ENCODE peak calls at places on chromosome 21, in eight cellular contexts. One of them, this sample, is unnamed.

GRCh38 chr21:34962586-34963222 is 86.4 kb downstream of the RUNX1 start:
- DNase-seq in endothelial cell: no peak
- DNase-seq in D721Med: no peak
- DNase-seq in IMR-90: no peak
- DNase-seq in GM10248: no peak
- DNase-seq in BE2C: no peak
- DNase-seq in epithelial cell of esophagus: no peak
- DNase-seq in heart left ventricle: no peak
- DNase-seq in this sample: no peak

GRCh38 chr21:38985423-38986378 is 180.0 kb downstream of the ETS2 start:
- DNase-seq in D721Med: no peak
- DNase-seq in GM10248: peak; percentile 45
- DNase-seq in BE2C: peak; percentile 95
- DNase-seq in epithelial cell of esophagus: peak; percentile 91
- DNase-seq in endothelial cell: no peak
- DNase-seq in IMR-90: peak; percentile 93
- DNase-seq in heart left ventricle: peak; percentile 89
- DNase-seq in this sample: no peak

GRCh38 chr21:33554236-33554981 is 11.6 kb downstream of the SON start:
- DNase-seq in D721Med: no peak
- DNase-seq in heart left ventricle: no peak
- DNase-seq in epithelial cell of esophagus: no peak
- DNase-seq in GM10248: no peak
- DNase-seq in IMR-90: no peak
- DNase-seq in BE2C: no peak
- DNase-seq in endothelial cell: no peak
- DNase-seq in this sample: no peak

GRCh38 chr21:34598931-34599400 is 15.9 kb downstream of the RCAN1 start:
- DNase-seq in GM10248: no peak
- DNase-seq in epithelial cell of esophagus: peak; percentile 82
- DNase-seq in endothelial cell: no peak
- DNase-seq in D721Med: no peak
- DNase-seq in IMR-90: peak; percentile 36
- DNase-seq in heart left ventricle: no peak
- DNase-seq in BE2C: no peak
- DNase-seq in this sample: no peak

GRCh38 chr21:31281561-31281960 is 62.5 kb downstream of the TIAM1 start:
- DNase-seq in GM10248: no peak
- DNase-seq in IMR-90: no peak
- DNase-seq in epithelial cell of esophagus: no peak
- DNase-seq in heart left ventricle: no peak
- DNase-seq in endothelial cell: no peak
- DNase-seq in D721Med: no peak
- DNase-seq in BE2C: no peak
- DNase-seq in this sample: no peak

GRCh38 chr21:34970566-34970965 is 78.5 kb downstream of the RUNX1 start:
- DNase-seq in D721Med: no peak
- DNase-seq in endothelial cell: no peak
- DNase-seq in heart left ventricle: no peak
- DNase-seq in IMR-90: no peak
- DNase-seq in GM10248: no peak
- DNase-seq in BE2C: no peak
- DNase-seq in epithelial cell of esophagus: no peak
- DNase-seq in this sample: no peak

GRCh38 chr21:28754862-28755261 is 237.8 kb downstream of the LTN1 start:
- DNase-seq in heart left ventricle: no peak
- DNase-seq in endothelial cell: no peak
- DNase-seq in GM10248: no peak
- DNase-seq in BE2C: no peak
- DNase-seq in D721Med: no peak
- DNase-seq in IMR-90: no peak
- DNase-seq in epithelial cell of esophagus: no peak
- DNase-seq in this sample: no peak

GRCh38 chr21:33817663-33818433 is 97.8 kb downstream of the ATP5PO start:
- DNase-seq in D721Med: no peak
- DNase-seq in heart left ventricle: no peak
- DNase-seq in epithelial cell of esophagus: no peak
- DNase-seq in GM10248: no peak
- DNase-seq in BE2C: peak; percentile 55
- DNase-seq in endothelial cell: no peak
- DNase-seq in IMR-90: no peak
- DNase-seq in this sample: no peak

GRCh38 chr21:20998886-20999285 is 677 bp downstream of the NCAM2 start:
- DNase-seq in epithelial cell of esophagus: no peak
- DNase-seq in BE2C: no peak
- DNase-seq in endothelial cell: no peak
- DNase-seq in heart left ventricle: no peak
- DNase-seq in IMR-90: no peak
- DNase-seq in D721Med: no peak
- DNase-seq in GM10248: no peak
- DNase-seq in this sample: no peak

GRCh38 chr21:26840912-26841311 is 4.3 kb downstream of the ADAMTS1 start:
- DNase-seq in epithelial cell of esophagus: peak; percentile 95
- DNase-seq in GM10248: no peak
- DNase-seq in IMR-90: peak; percentile 76
- DNase-seq in heart left ventricle: peak; percentile 71
- DNase-seq in endothelial cell: no peak
- DNase-seq in D721Med: no peak
- DNase-seq in BE2C: peak; percentile 81
- DNase-seq in this sample: no peak

GRCh38 chr21:39863111-39863510 is 4.1 kb upstream of the PCP4 start:
- DNase-seq in BE2C: no peak
- DNase-seq in GM10248: no peak
- DNase-seq in heart left ventricle: no peak
- DNase-seq in D721Med: no peak
- DNase-seq in epithelial cell of esophagus: peak; percentile 1
- DNase-seq in endothelial cell: no peak
- DNase-seq in IMR-90: no peak
- DNase-seq in this sample: no peak

GRCh38 chr21:16563795-16564194 is 834.0 kb downstream of the USP25 start:
- DNase-seq in endothelial cell: no peak
- DNase-seq in epithelial cell of esophagus: no peak
- DNase-seq in IMR-90: no peak
- DNase-seq in BE2C: no peak
- DNase-seq in D721Med: no peak
- DNase-seq in GM10248: no peak
- DNase-seq in heart left ventricle: peak; percentile 20
- DNase-seq in this sample: no peak

GRCh38 chr21:40016667-40017066 is 149.4 kb downstream of the PCP4 start:
- DNase-seq in GM10248: no peak
- DNase-seq in heart left ventricle: no peak
- DNase-seq in endothelial cell: no peak
- DNase-seq in epithelial cell of esophagus: no peak
- DNase-seq in D721Med: no peak
- DNase-seq in BE2C: no peak
- DNase-seq in IMR-90: no peak
- DNase-seq in this sample: peak; percentile 33

GRCh38 chr21:46542588-46543092 is 62.2 kb downstream of the S100B start:
- DNase-seq in epithelial cell of esophagus: no peak
- DNase-seq in GM10248: no peak
- DNase-seq in BE2C: no peak
- DNase-seq in heart left ventricle: no peak
- DNase-seq in endothelial cell: no peak
- DNase-seq in IMR-90: no peak
- DNase-seq in D721Med: no peak
- DNase-seq in this sample: no peak
- TF ChIP-seq CTCF in epithelial cell of esophagus: no peak
- TF ChIP-seq CTCF in GM10248: no peak
- TF ChIP-seq CTCF in BE2C: no peak
- TF ChIP-seq CTCF in heart left ventricle: no peak
- TF ChIP-seq CTCF in endothelial cell: no peak
- TF ChIP-seq CTCF in IMR-90: no peak
- TF ChIP-seq CTCF in D721Med: no peak
- TF ChIP-seq CTCF in this sample: no peak

GRCh38 chr21:42537106-42537742 is 23.6 kb downstream of the SLC37A1 start:
- DNase-seq in heart left ventricle: no peak
- DNase-seq in endothelial cell: no peak
- DNase-seq in BE2C: no peak
- DNase-seq in GM10248: no peak
- DNase-seq in D721Med: no peak
- DNase-seq in epithelial cell of esophagus: peak; percentile 27
- DNase-seq in IMR-90: no peak
- DNase-seq in this sample: no peak
- TF ChIP-seq CTCF in heart left ventricle: peak; percentile 33
- TF ChIP-seq CTCF in endothelial cell: no peak
- TF ChIP-seq CTCF in BE2C: peak; percentile 64
- TF ChIP-seq CTCF in GM10248: peak; percentile 55
- TF ChIP-seq CTCF in D721Med: peak; percentile 37
- TF ChIP-seq CTCF in epithelial cell of esophagus: peak; percentile 60
- TF ChIP-seq CTCF in IMR-90: peak; percentile 16
- TF ChIP-seq CTCF in this sample: no peak

GRCh38 chr21:35976929-35977328 is 83.4 kb downstream of the SETD4 start:
- DNase-seq in D721Med: no peak
- DNase-seq in endothelial cell: no peak
- DNase-seq in epithelial cell of esophagus: no peak
- DNase-seq in BE2C: no peak
- DNase-seq in GM10248: no peak
- DNase-seq in heart left ventricle: no peak
- DNase-seq in IMR-90: no peak
- DNase-seq in this sample: no peak
- TF ChIP-seq CTCF in D721Med: no peak
- TF ChIP-seq CTCF in endothelial cell: no peak
- TF ChIP-seq CTCF in epithelial cell of esophagus: no peak
- TF ChIP-seq CTCF in BE2C: no peak
- TF ChIP-seq CTCF in GM10248: no peak
- TF ChIP-seq CTCF in heart left ventricle: no peak
- TF ChIP-seq CTCF in IMR-90: no peak
- TF ChIP-seq CTCF in this sample: no peak

GRCh38 chr21:46099476-46099875 is 1.6 kb downstream of the COL6A2 start:
- DNase-seq in IMR-90: peak; percentile 34
- DNase-seq in endothelial cell: peak; percentile 19
- DNase-seq in heart left ventricle: peak; percentile 46
- DNase-seq in GM10248: no peak
- DNase-seq in D721Med: no peak
- DNase-seq in epithelial cell of esophagus: no peak
- DNase-seq in BE2C: no peak
- DNase-seq in this sample: peak; percentile 26
- TF ChIP-seq CTCF in IMR-90: no peak
- TF ChIP-seq CTCF in endothelial cell: no peak
- TF ChIP-seq CTCF in heart left ventricle: no peak
- TF ChIP-seq CTCF in GM10248: no peak
- TF ChIP-seq CTCF in D721Med: no peak
- TF ChIP-seq CTCF in epithelial cell of esophagus: no peak
- TF ChIP-seq CTCF in BE2C: no peak
- TF ChIP-seq CTCF in this sample: no peak

GRCh38 chr21:36640260-36641244 is 58.4 kb upstream of the SIM2 start:
- DNase-seq in heart left ventricle: no peak
- DNase-seq in endothelial cell: no peak
- DNase-seq in epithelial cell of esophagus: no peak
- DNase-seq in D721Med: no peak
- DNase-seq in GM10248: no peak
- DNase-seq in IMR-90: peak; percentile 23
- DNase-seq in BE2C: no peak
- DNase-seq in this sample: peak; percentile 85
- TF ChIP-seq CTCF in heart left ventricle: no peak
- TF ChIP-seq CTCF in endothelial cell: no peak
- TF ChIP-seq CTCF in epithelial cell of esophagus: no peak
- TF ChIP-seq CTCF in D721Med: no peak
- TF ChIP-seq CTCF in GM10248: no peak
- TF ChIP-seq CTCF in IMR-90: no peak
- TF ChIP-seq CTCF in BE2C: no peak
- TF ChIP-seq CTCF in this sample: peak; percentile 20

DNA sequence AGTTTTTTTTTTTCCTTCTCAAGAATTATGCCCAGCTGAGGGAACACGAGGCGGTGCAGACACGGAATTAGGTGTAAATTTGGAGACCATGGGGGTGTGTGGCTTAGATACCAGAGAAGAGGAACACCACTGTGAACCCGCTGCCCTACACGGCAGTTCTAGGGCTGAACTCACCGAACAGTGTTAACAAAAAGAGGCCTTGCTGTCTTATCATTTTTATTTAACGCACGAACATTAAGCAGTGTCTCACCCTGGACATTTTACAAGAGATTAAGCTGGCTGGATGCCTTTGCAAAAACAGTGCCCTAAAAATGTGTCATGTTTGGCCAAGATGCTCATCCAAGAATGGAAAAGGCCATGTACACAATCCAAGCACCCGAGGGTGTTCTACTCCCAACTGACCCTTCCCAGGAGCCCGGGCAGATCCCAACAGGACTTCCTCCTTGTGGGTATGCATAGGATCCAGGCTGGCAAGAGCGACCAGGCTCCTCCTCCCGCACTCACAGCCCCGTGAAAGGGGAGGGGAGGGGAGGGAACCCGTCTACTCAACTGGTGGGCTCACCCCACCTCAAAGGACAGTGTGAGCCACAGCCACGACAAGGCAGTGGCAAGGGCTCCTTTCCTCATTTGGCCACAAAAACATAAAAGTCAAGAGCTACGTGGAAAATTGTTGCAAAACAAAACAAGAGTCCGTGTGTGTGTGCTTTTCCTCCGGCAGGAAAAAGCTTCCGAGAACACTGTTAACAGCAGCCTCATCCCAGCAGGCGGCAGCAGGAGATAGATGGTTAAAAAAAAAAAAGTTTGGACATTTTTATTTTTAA is 20.3 kb downstream of the C2CD2 start:
- DNase-seq in IMR-90: peak; percentile 56
- DNase-seq in heart left ventricle: no peak
- DNase-seq in endothelial cell: no peak
- DNase-seq in BE2C: no peak
- DNase-seq in D721Med: no peak
- DNase-seq in epithelial cell of esophagus: peak; percentile 65
- DNase-seq in GM10248: no peak
- DNase-seq in this sample: no peak
- TF ChIP-seq CTCF in IMR-90: peak; percentile 54
- TF ChIP-seq CTCF in heart left ventricle: peak; percentile 56
- TF ChIP-seq CTCF in endothelial cell: no peak
- TF ChIP-seq CTCF in BE2C: no peak
- TF ChIP-seq CTCF in D721Med: no peak
- TF ChIP-seq CTCF in epithelial cell of esophagus: peak; percentile 60
- TF ChIP-seq CTCF in GM10248: no peak
- TF ChIP-seq CTCF in this sample: no peak

DNA sequence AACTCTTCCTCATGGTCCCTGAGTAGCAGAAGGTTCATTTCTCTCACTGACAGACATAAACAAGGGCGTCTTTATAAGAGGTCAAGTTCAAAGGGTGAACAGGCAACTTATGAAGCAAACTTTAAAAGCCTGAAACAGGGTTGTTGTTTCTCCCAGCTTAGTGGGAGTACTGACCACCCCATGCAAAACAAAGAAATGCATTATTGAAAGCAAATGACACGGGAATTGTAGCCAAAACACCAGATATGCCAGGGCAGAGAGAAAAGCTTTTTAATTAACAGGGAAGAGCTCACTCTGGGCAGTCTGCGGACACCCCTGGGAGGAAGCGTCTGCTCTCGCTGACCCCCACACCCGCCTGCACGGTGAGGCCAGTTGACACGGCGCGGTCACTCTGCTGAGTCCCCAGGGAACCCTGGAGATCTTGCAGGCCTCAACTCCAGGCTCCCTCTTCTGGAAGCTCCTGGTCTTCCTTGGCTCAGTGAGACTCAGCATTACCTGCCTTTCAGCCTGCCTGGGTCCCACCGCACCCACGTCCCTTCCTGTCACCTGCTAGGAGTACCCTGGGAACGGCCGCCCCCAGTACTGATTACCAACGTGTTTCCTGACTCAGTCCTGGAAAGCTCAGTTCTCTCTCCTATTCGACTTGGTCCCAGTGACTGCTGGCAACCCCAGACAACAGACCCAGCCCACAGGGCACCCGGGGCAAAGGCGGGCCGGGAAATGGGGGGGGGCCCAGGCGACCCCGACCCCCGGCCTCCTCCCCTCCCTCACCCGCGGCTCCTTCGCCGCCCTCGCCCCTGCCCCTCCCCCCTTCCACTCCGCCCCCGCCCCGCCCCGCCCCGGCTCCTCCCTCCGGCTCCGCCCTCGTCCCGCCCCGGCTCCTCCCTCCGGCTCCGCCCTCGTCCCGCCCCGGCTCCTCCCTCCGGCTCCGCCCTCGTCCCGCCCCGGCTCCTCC is 972 bp downstream of the CFAP410 start:
- DNase-seq in heart left ventricle: peak; percentile 78
- DNase-seq in endothelial cell: peak; percentile 49
- DNase-seq in D721Med: no peak
- DNase-seq in GM10248: peak; percentile 58
- DNase-seq in IMR-90: peak; percentile 47
- DNase-seq in BE2C: peak; percentile 69
- DNase-seq in epithelial cell of esophagus: peak; percentile 68
- DNase-seq in this sample: peak; percentile 84
- TF ChIP-seq CTCF in heart left ventricle: peak; percentile 56
- TF ChIP-seq CTCF in endothelial cell: no peak
- TF ChIP-seq CTCF in D721Med: no peak
- TF ChIP-seq CTCF in GM10248: peak; percentile 12
- TF ChIP-seq CTCF in IMR-90: peak; percentile 28
- TF ChIP-seq CTCF in BE2C: peak; percentile 56
- TF ChIP-seq CTCF in epithelial cell of esophagus: peak; percentile 50
- TF ChIP-seq CTCF in this sample: peak; percentile 17

This sample was measured in glutamatergic neuron.